ENCODE peak calls at places on chromosome 1, in four cellular contexts. Q is SK-N-SH, F is MM.1S, X is PC-3. E is an unnamed sample.

GRCh38 chr1:230270940-230271325 is 155.2 kb downstream of the PGBD5 start:
- DNase-seq in X (no peak), Q (peak), F (no peak), E (no peak)

GRCh38 chr1:25065246-25066238 is 135.5 kb upstream of the RUNX3 start:
- DNase-seq in F (no peak), Q (peak), X (no peak), E (no peak)

GRCh38 chr1:190320952-190321351 is 156.7 kb downstream of the BRINP3 start:
- DNase-seq in F (no peak), X (peak), Q (peak), E (peak)

GRCh38 chr1:81044708-81045107 is 756.0 kb upstream of the ADGRL2 start:
- DNase-seq in Q (no peak), F (no peak), X (no peak), E (no peak)

GRCh38 chr1:206584265-206584648 is 28.0 kb downstream of the EIF2D start:
- DNase-seq in X (no peak), F (no peak), Q (no peak), E (no peak)

GRCh38 chr1:51289676-51290488 is 40.5 kb downstream of the TTC39A start:
- DNase-seq in Q (no peak), F (no peak), X (no peak), E (no peak)

GRCh38 chr1:231808990-231809389 is 182.4 kb downstream of the DISC1 start:
- DNase-seq in X (peak), Q (no peak), F (no peak), E (no peak)

GRCh38 chr1:4944911-4945310 is 290.5 kb downstream of the AJAP1 start:
- DNase-seq in X (no peak), Q (no peak), F (no peak), E (no peak)

GRCh38 chr1:152185544-152186391 is 26.7 kb upstream of the RPTN start:
- DNase-seq in Q (peak), F (peak), X (peak), E (peak)

GRCh38 chr1:215095524-215095923 is 13.0 kb downstream of the KCNK2 start:
- DNase-seq in F (no peak), X (no peak), Q (no peak), E (no peak)

GRCh38 chr1:158506369-158506987 is 34.5 kb downstream of the OR10R2 start:
- DNase-seq in Q (peak), X (peak), F (peak), E (peak)

DNA sequence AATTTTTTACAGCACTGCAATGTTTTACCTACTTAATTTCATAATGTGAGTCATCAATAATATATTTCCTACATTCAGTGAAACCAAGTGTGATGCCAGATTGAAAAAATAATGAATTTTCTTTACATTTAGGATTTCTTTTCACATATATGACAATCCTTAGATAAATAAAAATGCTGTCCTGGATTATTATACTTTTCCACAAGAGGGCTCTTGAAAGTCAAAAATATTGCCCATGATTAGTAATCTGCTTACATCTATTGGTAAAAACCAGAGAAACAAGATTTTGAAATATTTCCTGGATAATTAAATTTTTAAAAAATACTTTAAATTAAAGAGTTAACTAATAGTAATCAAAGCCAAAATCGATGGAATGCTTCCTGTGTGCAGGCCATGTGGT is 86.8 kb upstream of the PLPPR4 start:
- DNase-seq in Q (no peak), F (no peak), X (peak), E (no peak)
- TF ChIP-seq EZH2phosphoT487 in Q (no peak), F (no peak), X (no peak), E (no peak)

GRCh38 chr1:66331641-66332523 is 202.1 kb upstream of the SGIP1 start:
- DNase-seq in Q (peak), X (peak), F (peak), E (peak)
- TF ChIP-seq CTCF in Q (peak), X (peak), F (peak), E (peak)

GRCh38 chr1:18949689-18950414 is 6.6 kb downstream of the IFFO2 start:
- DNase-seq in Q (no peak), F (no peak), X (no peak), E (peak)

GRCh38 chr1:18951416-18951815 is 5.1 kb downstream of the IFFO2 start:
- DNase-seq in Q (no peak), F (no peak), X (no peak), E (no peak)

GRCh38 chr1:18953656-18954259 is 2.7 kb downstream of the IFFO2 start:
- DNase-seq in F (no peak), X (no peak), Q (no peak), E (no peak)

GRCh38 chr1:18950415-18951026 is 6.0 kb downstream of the IFFO2 start:
- DNase-seq in Q (no peak), F (no peak), X (no peak), E (no peak)

GRCh38 chr1:18951818-18952391 is 4.6 kb downstream of the IFFO2 start:
- DNase-seq in X (no peak), Q (no peak), F (peak), E (no peak)
- H3K9ac ChIP-seq in X (no peak), Q (no peak), F (peak), E (no peak)

GRCh38 chr1:32900371-32900955 is 726 bp downstream of the TMEM54 start:
- DNase-seq in F (no peak), Q (peak), X (no peak), E (peak)
- TF ChIP-seq EZH2phosphoT487 in F (no peak), Q (no peak), X (no peak), E (no peak)

GRCh38 chr1:209899948-209900347 is 38.1 kb upstream of the SYT14 start:
- DNase-seq in X (peak), F (peak), Q (peak), E (peak)
- TF ChIP-seq CTCF in X (peak), F (peak), Q (peak), E (peak)

DNA sequence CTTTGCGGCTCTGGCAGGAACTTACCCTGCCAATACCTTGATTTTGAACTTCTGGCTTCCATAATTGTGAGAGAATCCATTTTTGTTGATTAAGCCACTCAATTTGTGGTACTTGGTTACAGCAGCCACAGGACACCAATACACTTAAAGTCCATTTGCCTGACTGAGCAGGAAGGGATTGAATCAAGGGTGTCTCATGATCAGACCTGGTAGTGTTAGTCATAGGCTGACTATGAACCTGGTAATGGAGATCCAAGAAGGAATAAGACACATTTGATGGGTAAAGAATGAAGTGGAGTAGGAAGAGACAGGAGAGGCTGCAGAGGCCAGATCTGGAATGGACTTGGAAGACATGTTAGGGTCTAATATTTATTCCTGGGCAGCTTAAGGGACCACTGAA is 31.2 kb upstream of the MAP1LC3C start:
- DNase-seq in X (peak), Q (no peak), F (no peak), E (no peak)
- H3K9ac ChIP-seq in X (no peak), Q (no peak), F (no peak), E (no peak)

DNA sequence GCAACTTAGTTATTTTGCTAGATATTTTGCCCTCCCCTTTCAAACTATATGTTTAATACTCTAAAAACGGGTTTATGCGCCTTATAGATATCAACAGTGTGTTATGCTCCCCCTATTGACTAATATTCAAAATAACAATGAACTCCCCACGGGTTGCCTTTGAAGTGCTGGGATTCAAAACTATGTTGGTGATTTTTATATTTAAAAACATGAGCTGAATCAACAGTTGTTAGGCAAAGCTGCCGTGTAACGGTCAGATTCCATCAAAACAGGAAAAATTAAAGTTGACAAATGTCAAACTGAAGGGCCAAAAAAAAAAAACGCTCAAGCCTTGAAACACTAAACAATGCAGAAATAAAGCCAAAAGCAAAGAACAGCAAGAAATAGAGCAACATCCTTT is 2.5 kb downstream of the TGFBR3 start:
- DNase-seq in Q (peak), X (peak), F (peak), E (no peak)
- TF ChIP-seq EZH2phosphoT487 in Q (no peak), X (no peak), F (no peak), E (no peak)

GRCh38 chr1:10788592-10789006 is 7.8 kb downstream of the CASZ1 start:
- DNase-seq in F (no peak), X (peak), Q (peak), E (peak)
- TF ChIP-seq CTCF in F (no peak), X (peak), Q (no peak), E (peak)

E was measured in neural progenitor cell.